ENCODE peak calls at places on chromosomes 7 and 10, in six cellular contexts. O is cardiac fibroblast, L is fibroblast of mammary gland, E is astrocyte of the cerebellum, W is Calu3, J is retinal pigment epithelial cell. A is an unnamed sample.

GRCh38 chr10:30059209-30060107 is at the start of gene JCAD:
- DNase-seq in O (peak), L (no peak), E (no peak), W (peak), J (no peak), A (no peak)

GRCh38 chr7:135557455-135558336 is at the start of gene NUP205:
- DNase-seq in O (peak), L (peak), E (peak), W (peak), J (peak), A (peak)

GRCh38 chr10:100124097-100124496 is 42.4 kb upstream of the CPN1 start:
- DNase-seq in O (no peak), L (no peak), E (no peak), W (no peak), J (no peak), A (no peak)

GRCh38 chr7:129553861-129554530 is 51.7 kb downstream of the SMKR1 start:
- DNase-seq in O (peak), L (peak), E (peak), W (no peak), J (no peak), A (peak)

GRCh38 chr10:58513189-58514101 is 773 bp downstream of the BICC1 start:
- DNase-seq in O (peak), L (peak), E (no peak), W (peak), J (no peak), A (peak)

GRCh38 chr7:68729361-68729760 is 868.9 kb upstream of the AUTS2 start:
- DNase-seq in O (no peak), L (no peak), E (no peak), W (no peak), J (no peak), A (no peak)

GRCh38 chr10:31759124-31759798 is 169.4 kb downstream of the ARHGAP12 start:
- DNase-seq in O (peak), L (peak), E (no peak), W (peak), J (no peak), A (no peak)

GRCh38 chr10:88318803-88319202 is 264.3 kb downstream of the RNLS start:
- DNase-seq in O (peak), L (peak), E (no peak), W (no peak), J (no peak), A (no peak)

GRCh38 chr10:97830064-97830463 is 19.6 kb upstream of the GOLGA7B start:
- DNase-seq in O (no peak), L (no peak), E (no peak), W (no peak), J (no peak), A (no peak)

GRCh38 chr7:98314469-98314868 is 33.0 kb downstream of the BRI3 start:
- DNase-seq in O (peak), L (peak), E (no peak), W (no peak), J (no peak), A (no peak)

GRCh38 chr10:57694956-57695605 is 572.6 kb downstream of the IPMK start:
- DNase-seq in O (peak), L (peak), E (no peak), W (no peak), J (peak), A (peak)

GRCh38 chr10:35421553-35422178 is 85.4 kb downstream of the CCNY start:
- DNase-seq in O (peak), L (peak), E (peak), W (no peak), J (peak), A (peak)

GRCh38 chr7:73703985-73704639 is 15.4 kb downstream of the STX1A start:
- DNase-seq in O (peak), L (peak), E (no peak), W (no peak), J (no peak), A (no peak)

GRCh38 chr7:142248-142955 is 50.0 kb upstream of the FAM20C start:
- DNase-seq in O (no peak), L (peak), E (no peak), W (no peak), J (no peak), A (no peak)

GRCh38 chr7:17130281-17131059 is 168.0 kb upstream of the AHR start:
- DNase-seq in O (peak), L (peak), E (peak), W (peak), J (peak), A (peak)

GRCh38 chr7:31126976-31127375 is 74.9 kb downstream of the ADCYAP1R1 start:
- DNase-seq in O (peak), L (peak), E (peak), W (no peak), J (no peak), A (peak)
- TF ChIP-seq CTCF in O (peak), L (peak), E (peak), W (no peak), J (peak), A (peak)

DNA sequence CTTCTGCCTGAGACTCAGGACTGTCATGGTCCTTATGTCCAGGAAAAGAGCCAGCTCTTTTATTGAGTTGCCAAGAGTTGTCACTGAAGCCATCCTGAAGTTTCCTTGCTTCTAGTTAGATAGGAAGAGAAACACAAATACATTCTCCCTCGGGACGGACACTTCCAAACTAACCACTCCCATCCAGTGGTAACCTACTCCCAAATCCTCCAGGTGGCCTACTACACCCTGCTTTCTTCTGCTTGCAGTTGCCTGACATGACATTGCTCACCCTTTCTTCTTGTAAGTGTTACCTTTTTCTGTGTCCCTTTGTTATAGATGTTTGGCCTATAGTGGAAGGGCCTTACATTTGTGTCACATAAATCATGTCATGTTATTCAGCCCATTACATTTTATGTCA is 346.8 kb downstream of the NRG3 start:
- DNase-seq in O (no peak), L (peak), E (no peak), W (no peak), J (no peak), A (no peak)
- TF ChIP-seq CTCF in O (no peak), L (no peak), E (no peak), W (no peak), J (no peak), A (no peak)

GRCh38 chr10:71548494-71548846 is 151.8 kb downstream of the CDH23 start:
- DNase-seq in O (peak), L (peak), E (no peak), W (no peak), J (no peak), A (no peak)
- TF ChIP-seq CTCF in O (peak), L (peak), E (peak), W (peak), J (peak), A (peak)

GRCh38 chr10:61612009-61612408 is 50.7 kb upstream of the CABCOCO1 start:
- DNase-seq in O (no peak), L (no peak), E (no peak), W (no peak), J (no peak), A (no peak)

GRCh38 chr10:61606971-61607907 is 55.5 kb upstream of the CABCOCO1 start:
- DNase-seq in O (peak), L (peak), E (no peak), W (no peak), J (no peak), A (no peak)

GRCh38 chr10:61612451-61612850 is 50.3 kb upstream of the CABCOCO1 start:
- DNase-seq in O (no peak), L (no peak), E (no peak), W (no peak), J (no peak), A (no peak)

GRCh38 chr10:61608255-61609040 is 54.3 kb upstream of the CABCOCO1 start:
- DNase-seq in O (peak), L (peak), E (no peak), W (no peak), J (peak), A (peak)

DNA sequence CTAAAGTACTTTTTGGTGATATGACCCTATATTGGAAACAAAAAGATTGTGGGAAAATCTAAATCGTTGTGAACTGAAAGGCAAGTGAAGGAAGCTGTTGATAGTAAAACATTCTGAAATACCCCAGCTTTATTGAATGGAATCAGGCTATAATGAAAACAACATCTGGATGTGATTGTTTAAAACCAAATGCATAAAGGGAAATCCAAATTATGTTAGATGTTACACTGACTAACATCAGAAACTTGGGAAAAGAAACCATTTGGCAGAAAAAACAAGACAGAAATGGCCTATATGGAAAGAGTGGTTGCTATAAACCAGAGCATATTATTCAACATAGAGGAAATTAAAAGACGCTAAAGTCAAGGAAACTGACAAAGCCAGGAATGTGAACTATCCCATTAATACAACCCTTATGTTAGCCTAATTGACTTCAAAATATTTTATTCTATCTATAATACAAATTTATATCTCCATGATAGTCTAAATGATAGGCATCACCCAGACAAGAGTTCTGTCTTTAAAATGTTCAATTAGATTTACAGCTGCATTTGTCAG is 53.0 kb upstream of the CABCOCO1 start:
- DNase-seq in O (no peak), L (no peak), E (no peak), W (no peak), J (no peak), A (no peak)
- TF ChIP-seq CTCF in O (no peak), L (no peak), E (no peak), W (no peak), J (no peak), A (no peak)

GRCh38 chr10:123117644-123118409 is 17.9 kb upstream of the HMX3 start:
- DNase-seq in O (no peak), L (no peak), E (no peak), W (no peak), J (no peak), A (no peak)
- TF ChIP-seq CTCF in O (no peak), L (no peak), E (no peak), W (no peak), J (no peak), A (no peak)

GRCh38 chr10:12707461-12708185 is 293.9 kb downstream of the CCDC3 start:
- DNase-seq in O (peak), L (peak), E (peak), W (peak), J (no peak), A (peak)
- TF ChIP-seq CTCF in O (peak), L (peak), E (peak), W (peak), J (peak), A (peak)

A was measured in HFFc6.